ENCODE peak calls at places on chromosomes 13 and 19, in four cellular contexts. W is RKO; Y is AG04450; Z is activated naive CD8-positive, alpha-beta T cell treated with anti-CD3 and anti-CD28 coated beads, Interleukin-2, amount 50 U/mL, for 24 hours. J is an unnamed sample.

GRCh38 chr19:3171894-3172679 is 6.5 kb upstream of the S1PR4 start:
- DNase-seq in Y (no peak), Z (no peak), W (no peak), J (no peak)

GRCh38 chr13:110561335-110562033 is at the start of gene RAB20:
- DNase-seq in Y (peak; percentile 44), Z (peak; percentile 64), W (peak; percentile 64), J (peak; percentile 93)

GRCh38 chr13:103386341-103386740 is 320.1 kb upstream of the SLC10A2 start:
- DNase-seq in Y (no peak), Z (no peak), W (peak; percentile 81), J (no peak)

GRCh38 chr13:109751477-109751876 is 34.9 kb downstream of the IRS2 start:
- DNase-seq in Y (no peak), Z (no peak), W (no peak), J (no peak)

GRCh38 chr19:45505151-45505995 is 1.9 kb upstream of the VASP start:
- DNase-seq in Y (no peak), W (no peak), Z (no peak), J (no peak)

GRCh38 chr13:43245374-43245964 is 222.1 kb downstream of the DNAJC15 start:
- DNase-seq in Z (no peak), W (no peak), Y (peak; percentile 58), J (no peak)

GRCh38 chr13:100987993-100988392 is 313.4 kb upstream of the TMTC4 start:
- DNase-seq in Z (no peak), W (no peak), Y (peak; percentile 16), J (no peak)

GRCh38 chr19:3041756-3042517 is 12.9 kb upstream of the TLE2 start:
- DNase-seq in Z (no peak), Y (no peak), W (no peak), J (no peak)

GRCh38 chr13:50951366-50951765 is 41.8 kb downstream of the RNASEH2B start:
- DNase-seq in W (no peak), Z (no peak), Y (peak; percentile 6), J (no peak)

GRCh38 chr19:41431426-41432386 is 4.5 kb upstream of the B3GNT8 start:
- DNase-seq in Y (no peak), W (no peak), Z (no peak), J (no peak)

GRCh38 chr13:111912991-111913781 is 153.8 kb upstream of the SOX1 start:
- DNase-seq in Y (no peak), W (no peak), Z (no peak), J (no peak)

GRCh38 chr19:31510635-31511034 is 161.4 kb upstream of the TSHZ3 start:
- DNase-seq in Z (no peak), W (no peak), Y (no peak), J (no peak)

GRCh38 chr13:30692108-30692507 is 43.2 kb upstream of the ALOX5AP start:
- DNase-seq in W (no peak), Z (no peak), Y (no peak), J (no peak)

GRCh38 chr19:3398114-3398899 is 31.9 kb downstream of the NFIC start:
- DNase-seq in Y (no peak), W (no peak), Z (no peak), J (no peak)

GRCh38 chr19:47713046-47714021 is at the start of gene EHD2:
- DNase-seq in W (peak; percentile 51), Z (peak; percentile 73), Y (peak; percentile 48), J (peak; percentile 75)

GRCh38 chr13:34466301-34466700 is 475.8 kb upstream of the NBEA start:
- DNase-seq in Y (no peak), W (no peak), Z (no peak), J (no peak)

GRCh38 chr13:94318418-94318817 is 161.1 kb downstream of the DCT start:
- DNase-seq in Z (no peak), Y (no peak), W (no peak), J (no peak)

GRCh38 chr13:29402168-29402621 is 193.3 kb downstream of the SLC7A1 start:
- DNase-seq in W (peak; percentile 7), Z (no peak), Y (peak; percentile 15), J (no peak)

GRCh38 chr13:99960663-99961440 is 10.7 kb downstream of the ZIC5 start:
- DNase-seq in Y (no peak), W (no peak), Z (no peak), J (no peak)